ENCODE peak calls at places on chromosomes 2 and 18, in five cellular contexts. W, V, G, P and S are unnamed samples. For H3K27me3, the result is how much of the 10 kb centered on the place peaks cover.

GRCh38 chr18:77339623-77340022 is 90.0 kb downstream of the GALR1 start:
- DNase-seq in W (no peak), V (no peak), G (no peak), P (no peak), S (no peak)

GRCh38 chr2:233418761-233419625 is 64.7 kb downstream of the DGKD start:
- DNase-seq in W (peak), V (peak), G (peak), P (no peak), S (peak)

GRCh38 chr18:49565656-49566055 is 3.8 kb downstream of the LIPG start:
- DNase-seq in W (peak), V (no peak), G (no peak), P (no peak), S (no peak)

GRCh38 chr2:12605936-12606335 is 110.8 kb upstream of the TRIB2 start:
- DNase-seq in W (no peak), V (no peak), G (no peak), P (no peak), S (no peak)

GRCh38 chr18:76359909-76360308 is 135.1 kb downstream of the ZNF516 start:
- DNase-seq in W (no peak), V (no peak), G (no peak), P (no peak), S (no peak)

GRCh38 chr2:103789716-103790085 is 1027.9 kb downstream of the TMEM182 start:
- DNase-seq in W (no peak), V (no peak), G (no peak), P (no peak), S (no peak)

GRCh38 chr2:241441492-241441891 is 66.9 kb downstream of the STK25 start:
- DNase-seq in W (no peak), V (no peak), G (no peak), P (no peak), S (no peak)

GRCh38 chr2:156005999-156006712 is 326.4 kb downstream of the NR4A2 start:
- DNase-seq in W (no peak), V (no peak), G (no peak), P (peak), S (no peak)

GRCh38 chr2:168992591-168993349 is 38.4 kb downstream of the ABCB11 start:
- DNase-seq in W (no peak), V (peak), G (no peak), P (no peak), S (no peak)

GRCh38 chr18:2948038-2948437 is 64.9 kb downstream of the LPIN2 start:
- DNase-seq in W (no peak), V (peak), G (no peak), P (peak), S (no peak)

GRCh38 chr2:20762945-20763683 is 59.8 kb downstream of the LDAH start:
- DNase-seq in W (no peak), V (no peak), G (no peak), P (no peak), S (no peak)

GRCh38 chr2:20771296-20771695 is 51.6 kb downstream of the LDAH start:
- DNase-seq in W (no peak), V (no peak), G (no peak), P (no peak), S (no peak)

GRCh38 chr2:20766798-20767644 is 55.9 kb downstream of the LDAH start:
- DNase-seq in W (no peak), V (no peak), G (no peak), P (no peak), S (no peak)
- H3K4me3 ChIP-seq in W (no peak), V (no peak), G (no peak), P (no peak), S (no peak)

GRCh38 chr2:63044360-63045327 is 6.0 kb upstream of the OTX1 start:
- DNase-seq in W (no peak), V (no peak), G (no peak), P (peak), S (no peak)
- H3K27me3 ChIP-seq in W (under half), V (under half), G (half or more), P (under half), S (under half)

GRCh38 chr2:178920916-178921513 is 113.8 kb upstream of the TTN start:
- DNase-seq in W (no peak), V (no peak), G (no peak), P (no peak), S (no peak)
- H3K4me3 ChIP-seq in W (no peak), V (no peak), G (no peak), P (no peak), S (no peak)

GRCh38 chr2:130835766-130836015 is 1.0 kb upstream of the ARHGEF4 start:
- DNase-seq in W (no peak), V (no peak), G (no peak), P (no peak), S (no peak)

GRCh38 chr2:130839011-130839780 is 2.5 kb downstream of the ARHGEF4 start:
- DNase-seq in W (no peak), V (no peak), G (no peak), P (no peak), S (no peak)

GRCh38 chr2:130837811-130838565 is 1.3 kb downstream of the ARHGEF4 start:
- DNase-seq in W (no peak), V (no peak), G (no peak), P (peak), S (no peak)

GRCh38 chr2:130836501-130837174 is at the start of gene ARHGEF4:
- DNase-seq in W (no peak), V (no peak), G (no peak), P (peak), S (no peak)

GRCh38 chr2:130837175-130837810 is 579 bp downstream of the ARHGEF4 start:
- DNase-seq in W (no peak), V (no peak), G (no peak), P (peak), S (no peak)
- H3K27me3 ChIP-seq in W (under half), V (under half), G (under half), P (under half), S (under half)

DNA sequence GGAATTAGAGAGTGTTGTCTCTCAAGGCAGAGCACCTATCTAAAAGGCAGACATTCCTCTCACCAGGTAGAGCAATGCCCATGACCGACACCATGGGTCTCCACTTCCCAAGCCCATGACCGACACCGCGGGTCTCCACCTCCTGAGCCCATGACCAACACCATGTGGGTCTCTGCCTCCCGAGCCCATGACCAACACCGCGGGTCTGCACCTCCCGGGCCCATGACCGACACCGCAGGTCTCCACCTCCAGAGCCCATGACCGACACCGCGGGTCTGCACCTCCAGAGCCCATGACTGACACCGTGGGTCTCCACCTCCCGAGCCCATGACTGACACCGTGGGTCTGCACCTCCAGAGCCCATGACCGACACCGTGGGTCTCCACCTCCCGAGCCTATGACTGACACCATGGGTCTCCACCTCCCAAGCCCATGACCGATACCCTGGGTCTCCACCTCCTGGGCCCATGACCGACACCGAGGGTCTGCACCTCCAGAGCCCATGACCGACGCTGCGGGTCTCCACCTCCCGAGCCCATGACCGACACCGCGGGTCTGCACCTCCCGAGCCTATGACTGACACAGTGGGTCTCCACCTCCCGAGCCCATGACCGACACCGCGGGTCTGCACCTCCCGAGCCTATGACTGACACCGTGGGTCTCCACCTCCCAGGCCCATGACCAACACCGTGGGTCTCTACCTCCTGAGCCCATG is 262.4 kb upstream of the SALL3 start:
- DNase-seq in W (no peak), V (no peak), G (no peak), P (no peak), S (no peak)
- H3K4me3 ChIP-seq in W (no peak), V (no peak), G (no peak), P (no peak), S (no peak)

GRCh38 chr2:120464448-120464931 is 118.6 kb downstream of the INHBB start:
- DNase-seq in W (no peak), V (no peak), G (no peak), P (no peak), S (no peak)

GRCh38 chr2:120465701-120465988 is 119.7 kb downstream of the INHBB start:
- DNase-seq in W (no peak), V (no peak), G (no peak), P (no peak), S (no peak)

GRCh38 chr2:120465012-120465700 is 119.2 kb downstream of the INHBB start:
- DNase-seq in W (no peak), V (no peak), G (no peak), P (no peak), S (no peak)

GRCh38 chr2:120461546-120462537 is 115.9 kb downstream of the INHBB start:
- DNase-seq in W (peak), V (no peak), G (no peak), P (no peak), S (no peak)

GRCh38 chr2:120463527-120463926 is 117.6 kb downstream of the INHBB start:
- DNase-seq in W (no peak), V (no peak), G (no peak), P (no peak), S (no peak)
- H3K27me3 ChIP-seq in W (under half), V (under half), G (under half), P (half or more), S (under half)

GRCh38 chr2:143254108-143254507 is 124.9 kb downstream of the ARHGAP15 start:
- DNase-seq in W (no peak), V (no peak), G (no peak), P (no peak), S (no peak)

GRCh38 chr2:143255899-143256298 is 126.7 kb downstream of the ARHGAP15 start:
- DNase-seq in W (no peak), V (no peak), G (no peak), P (no peak), S (peak)

GRCh38 chr2:143261986-143262784 is 133.0 kb downstream of the ARHGAP15 start:
- DNase-seq in W (no peak), V (no peak), G (no peak), P (no peak), S (peak)

GRCh38 chr2:143259368-143259958 is 130.2 kb downstream of the ARHGAP15 start:
- DNase-seq in W (peak), V (peak), G (peak), P (peak), S (peak)

DNA sequence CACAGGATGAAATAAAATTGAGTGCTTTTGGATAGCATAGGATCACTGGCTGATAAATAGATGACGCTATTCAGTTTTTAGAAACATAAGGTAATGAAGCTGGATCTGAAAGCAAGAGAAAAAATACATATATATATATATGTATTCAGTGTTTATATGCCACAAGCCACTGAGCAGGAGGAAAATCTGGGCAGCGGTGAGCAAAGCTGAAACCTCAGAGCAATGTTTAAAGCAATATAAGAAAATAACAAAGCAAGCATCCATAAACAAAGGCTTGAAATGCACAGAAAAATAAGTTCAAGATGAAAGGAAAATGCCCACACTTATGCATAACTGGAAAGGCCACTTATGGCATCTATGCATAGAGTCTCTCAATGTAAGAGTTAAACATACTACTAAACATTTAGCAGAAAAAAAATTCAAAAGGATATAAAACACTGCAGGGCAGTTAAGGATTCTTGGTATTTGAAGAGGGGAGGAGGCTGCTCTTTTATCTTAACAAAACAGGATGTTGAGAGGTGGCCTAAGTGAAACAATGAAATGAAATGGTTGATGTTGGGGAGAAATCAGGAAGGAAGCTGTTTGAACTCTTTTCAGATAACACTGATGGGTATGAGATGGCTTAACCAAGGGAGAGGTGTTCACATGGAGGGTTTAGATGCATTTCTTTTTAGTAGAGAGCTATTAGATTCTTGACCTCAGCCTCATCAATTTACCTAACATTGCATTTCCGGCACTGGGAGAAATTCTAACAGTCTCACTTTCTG is 129.1 kb downstream of the ARHGAP15 start:
- DNase-seq in W (no peak), V (no peak), G (no peak), P (peak), S (peak)
- H3K4me3 ChIP-seq in W (no peak), V (no peak), G (no peak), P (no peak), S (peak)

GRCh38 chr2:236887519-236887918 is 198.2 kb upstream of the COPS8 start:
- DNase-seq in W (peak), V (peak), G (no peak), P (peak), S (no peak)

GRCh38 chr2:236882074-236882473 is 203.6 kb upstream of the COPS8 start:
- DNase-seq in W (no peak), V (no peak), G (no peak), P (no peak), S (no peak)

GRCh38 chr2:236884776-236885175 is 200.9 kb upstream of the COPS8 start:
- DNase-seq in W (no peak), V (no peak), G (no peak), P (no peak), S (no peak)

GRCh38 chr2:236879416-236879963 is 206.2 kb upstream of the COPS8 start:
- DNase-seq in W (no peak), V (peak), G (no peak), P (no peak), S (no peak)

DNA sequence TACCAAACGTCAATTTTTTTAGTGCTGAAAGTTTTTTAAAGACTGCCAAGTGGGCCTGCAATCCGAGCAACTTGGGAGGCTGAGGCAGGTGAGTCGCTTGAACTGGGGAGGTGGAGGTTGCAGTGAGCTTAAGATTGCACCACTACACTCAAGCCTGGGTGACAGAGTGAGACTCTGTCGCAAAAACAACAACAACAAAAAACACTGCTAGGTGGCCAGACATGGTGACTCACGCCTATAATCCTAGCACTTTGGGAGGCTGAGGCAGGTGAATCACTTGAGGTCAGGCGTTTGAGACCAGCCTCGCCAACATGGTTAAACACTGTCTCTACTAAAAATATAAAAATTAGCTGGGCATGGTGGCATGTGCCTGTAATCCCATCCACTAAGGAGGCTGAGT is 202.8 kb upstream of the COPS8 start:
- DNase-seq in W (no peak), V (no peak), G (no peak), P (no peak), S (no peak)
- H3K27me3 ChIP-seq in W (under half), V (under half), G (under half), P (under half), S (under half)

DNA sequence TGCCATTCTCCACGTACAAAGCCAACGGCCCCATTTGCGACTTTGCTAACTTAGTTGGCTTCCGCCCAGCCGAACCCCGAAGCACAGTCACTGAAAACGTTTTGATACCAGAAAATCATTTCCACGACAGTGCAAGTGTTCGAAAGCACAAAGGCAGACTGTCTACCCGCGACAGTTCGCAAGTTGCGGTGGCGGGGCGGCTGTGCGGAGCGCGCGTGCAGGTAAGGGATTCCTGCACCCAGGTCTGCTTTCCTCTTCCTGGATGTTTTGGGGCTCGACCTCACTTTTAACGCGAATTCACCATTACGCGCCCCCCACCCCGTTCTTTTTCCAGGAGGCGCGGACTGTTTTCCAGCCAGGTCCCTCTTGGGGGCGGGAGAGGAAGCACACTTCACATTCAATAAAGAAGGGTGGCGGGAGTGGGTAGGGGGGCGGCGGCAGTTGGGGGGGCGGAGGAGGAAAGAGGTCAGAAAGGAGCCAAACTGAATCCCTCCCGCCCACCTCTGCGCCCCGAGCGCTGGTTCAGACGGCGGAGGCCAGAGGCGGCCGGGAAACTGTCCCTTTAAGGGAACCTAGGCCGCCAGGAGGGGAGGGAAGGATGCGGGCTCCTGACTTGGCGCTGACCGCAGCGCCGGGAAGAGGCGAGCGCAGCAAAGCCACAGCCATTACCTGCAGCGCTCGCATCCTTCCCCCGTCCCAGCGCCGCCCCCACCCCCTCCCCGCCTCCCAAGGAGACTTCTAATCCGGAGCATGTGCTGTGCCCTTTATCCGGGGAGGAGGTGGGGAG is 107.5 kb upstream of the KCTD1 start:
- DNase-seq in W (peak), V (peak), G (peak), P (peak), S (peak)
- H3K4me3 ChIP-seq in W (peak), V (peak), G (peak), P (peak), S (no peak)